ENCODE peak calls at places on chromosomes 5 and 9, in six cellular contexts. D is HCT116, E is SK-N-SH, P is K562, M is HepG2, Z is GM12878. U is an unnamed sample.

GRCh38 chr5:53166101-53166500 is 56.5 kb upstream of the MOCS2 start:
- DNase-seq in D (no peak), E (no peak), M (no peak), Z (no peak), P (no peak), U (no peak)

GRCh38 chr9:87874320-87874655 is 8.4 kb upstream of the SPATA31E1 start:
- DNase-seq in D (no peak), M (no peak), P (no peak), E (no peak), Z (no peak), U (no peak)

GRCh38 chr5:1262381-1262780 is 32.5 kb downstream of the TERT start:
- DNase-seq in M (no peak), D (no peak), Z (no peak), E (no peak), P (no peak), U (no peak)

GRCh38 chr5:3222924-3223323 is 372.7 kb upstream of the IRX1 start:
- DNase-seq in P (no peak), D (no peak), Z (no peak), M (no peak), E (no peak), U (no peak)

GRCh38 chr5:115209279-115209678 is 39.6 kb upstream of the TRIM36 start:
- DNase-seq in D (no peak), M (no peak), P (no peak), Z (peak; percentile 95), E (no peak), U (no peak)

GRCh38 chr5:103259705-103260355 is 1.3 kb downstream of the MACIR start:
- DNase-seq in Z (no peak), M (peak; percentile 19), E (no peak), P (peak; percentile 19), D (no peak), U (no peak)

GRCh38 chr5:1137567-1138444 is 25.9 kb upstream of the SLC12A7 start:
- DNase-seq in M (no peak), Z (no peak), E (no peak), D (no peak), P (no peak), U (no peak)

GRCh38 chr9:133127340-133127981 is 6.4 kb upstream of the RALGDS start:
- DNase-seq in M (no peak), P (no peak), E (no peak), D (peak; percentile 50), Z (no peak), U (no peak)

GRCh38 chr9:16794871-16795639 is 75.4 kb downstream of the BNC2 start:
- DNase-seq in M (no peak), E (no peak), P (no peak), Z (no peak), D (no peak), U (no peak)

GRCh38 chr5:9456435-9457042 is 89.3 kb downstream of the SEMA5A start:
- DNase-seq in D (no peak), P (no peak), E (peak; percentile 30), M (no peak), Z (no peak), U (no peak)

GRCh38 chr9:14314424-14314928 is 535 bp upstream of the NFIB start:
- DNase-seq in D (peak; percentile 19), M (peak; percentile 57), E (peak; percentile 74), P (peak; percentile 36), Z (no peak), U (no peak)

GRCh38 chr5:6831678-6832077 is 118.4 kb downstream of the TENT4A start:
- DNase-seq in M (no peak), Z (no peak), D (no peak), P (no peak), E (no peak), U (no peak)

GRCh38 chr5:1545798-1546355 is 22.1 kb upstream of the LPCAT1 start:
- DNase-seq in M (no peak), D (no peak), P (no peak), Z (no peak), E (no peak), U (no peak)

GRCh38 chr5:154654484-154655375 is 100.4 kb upstream of the LARP1 start:
- DNase-seq in D (no peak), M (no peak), P (no peak), E (no peak), Z (no peak), U (no peak)

GRCh38 chr5:177447611-177448243 is 1.1 kb downstream of the PRR7 start:
- DNase-seq in P (peak; percentile 50), M (peak; percentile 91), E (peak; percentile 77), Z (no peak), D (peak; percentile 73), U (peak; percentile 72)

GRCh38 chr9:112477330-112477729 is 9.3 kb upstream of the KIAA1958 start:
- DNase-seq in Z (no peak), D (no peak), P (no peak), M (no peak), E (no peak), U (no peak)

GRCh38 chr9:137301086-137301947 is 754 bp downstream of the NRARP start:
- DNase-seq in E (peak; percentile 86), D (peak; percentile 29), P (peak; percentile 70), Z (no peak), M (no peak), U (no peak)

GRCh38 chr9:249025-249424 is 34.4 kb downstream of the DOCK8 start:
- DNase-seq in D (no peak), P (no peak), M (no peak), Z (no peak), E (no peak), U (no peak)

GRCh38 chr9:34370970-34371880 is 5.5 kb downstream of the MYORG start:
- DNase-seq in E (no peak), M (no peak), P (no peak), Z (no peak), D (no peak), U (no peak)

GRCh38 chr5:56410696-56411095 is 177.6 kb upstream of the ANKRD55 start:
- DNase-seq in M (no peak), Z (no peak), E (no peak), D (no peak), P (no peak), U (no peak)

GRCh38 chr5:27266184-27266583 is 227.8 kb upstream of the CDH9 start:
- DNase-seq in P (no peak), D (no peak), Z (no peak), E (no peak), M (no peak), U (no peak)

GRCh38 chr5:135236951-135237791 is 161.9 kb downstream of the MACROH2A1 start:
- DNase-seq in M (no peak), P (no peak), Z (no peak), D (no peak), E (no peak), U (no peak)

GRCh38 chr9:92749071-92749933 is 15.3 kb downstream of the BICD2 start:
- DNase-seq in P (no peak), Z (no peak), E (peak; percentile 63), D (no peak), M (no peak), U (no peak)

GRCh38 chr5:36150676-36151433 is 832 bp downstream of the LMBRD2 start:
- DNase-seq in E (peak; percentile 57), D (peak; percentile 19), Z (no peak), P (peak; percentile 33), M (peak; percentile 62), U (peak; percentile 22)

GRCh38 chr9:35748858-35749514 is at the start of the genes GBA2 and RGP1:
- DNase-seq in D (peak; percentile 42), Z (no peak), E (peak; percentile 94), M (peak; percentile 77), P (peak; percentile 87), U (no peak)

GRCh38 chr5:9558319-9558965 is 12.6 kb upstream of the SEMA5A start:
- DNase-seq in D (no peak), Z (no peak), E (no peak), M (no peak), P (no peak), U (no peak)

GRCh38 chr9:137021979-137022619 is 5.9 kb downstream of the ABCA2 start:
- DNase-seq in E (peak; percentile 90), Z (no peak), M (peak; percentile 88), P (peak; percentile 91), D (peak; percentile 92), U (peak; percentile 32)

GRCh38 chr9:15755660-15756059 is 202.8 kb downstream of the CCDC171 start:
- DNase-seq in M (no peak), D (no peak), E (no peak), Z (no peak), P (no peak), U (no peak)

GRCh38 chr5:178241259-178241658 is 8.7 kb upstream of the PHYKPL start:
- DNase-seq in M (no peak), D (no peak), Z (no peak), E (no peak), P (no peak), U (no peak)

GRCh38 chr9:4987996-4988421 is 2.9 kb downstream of the JAK2 start:
- DNase-seq in P (peak; percentile 33), Z (peak; percentile 66), D (peak; percentile 48), M (peak; percentile 66), E (peak; percentile 69), U (peak; percentile 35)

DNA sequence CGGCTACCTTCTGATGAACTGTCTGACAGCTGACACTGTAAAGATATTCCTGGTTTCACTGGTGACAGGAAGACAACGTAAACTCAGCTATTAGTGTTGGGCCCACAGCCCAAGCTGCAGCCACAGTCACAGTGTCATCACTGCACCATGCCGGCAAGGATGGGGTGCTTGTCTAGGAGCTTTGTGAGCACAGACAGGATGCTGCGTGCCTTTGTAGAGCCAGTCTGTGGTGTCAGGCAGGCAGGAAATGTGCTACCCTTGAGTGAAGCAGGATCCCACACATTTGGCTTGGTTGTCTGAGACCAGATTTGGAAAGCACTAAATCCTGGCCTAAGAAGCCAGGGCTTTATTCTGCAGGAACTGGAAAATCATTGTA is 121.6 kb upstream of the ADAMTS16 start:
- DNase-seq in M (no peak), E (no peak), P (no peak), D (no peak), Z (no peak), U (no peak)
- TF ChIP-seq SIN3A in M (no peak), E (no peak), P (no peak), D (no peak), Z (no peak), U (no peak)

DNA sequence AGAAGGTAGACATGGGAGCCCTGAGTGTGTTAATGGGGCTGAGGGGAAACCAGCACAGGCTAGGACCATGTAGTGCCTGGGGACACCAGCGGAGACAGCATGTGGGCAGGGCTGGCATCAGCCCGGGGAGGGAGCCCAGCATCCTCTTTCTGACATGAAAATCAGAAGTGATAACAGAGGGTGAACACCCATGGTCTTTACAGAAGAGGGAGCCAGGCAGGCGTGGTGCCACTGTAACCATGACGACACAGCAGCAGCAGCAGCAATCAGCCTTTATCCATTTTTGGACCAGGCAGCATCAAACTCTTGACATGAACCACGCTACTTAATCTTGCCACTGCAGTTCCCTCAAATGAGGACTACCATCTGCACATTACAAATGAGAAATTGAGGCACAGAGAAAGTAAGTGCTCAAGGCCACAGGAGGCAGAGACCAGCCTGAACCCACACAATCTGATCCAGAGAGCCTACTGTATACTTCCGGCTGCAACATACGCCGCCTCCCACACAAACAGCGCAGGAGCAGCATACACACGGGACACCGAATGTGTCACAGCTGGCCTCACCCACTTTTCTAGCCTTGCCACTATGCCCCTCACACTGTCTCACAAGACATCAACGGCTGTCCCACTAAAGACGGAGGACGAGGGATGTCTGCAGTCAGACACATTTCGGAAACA is 23.8 kb downstream of the CAMSAP1 start:
- DNase-seq in M (no peak), E (peak; percentile 66), Z (no peak), D (no peak), P (no peak), U (no peak)
- H3K4me1 ChIP-seq in M (peaks cover 16% of the 10 kb centered on the region), E (peaks cover 70% of the 10 kb centered on the region), Z (peaks cover 15% of the 10 kb centered on the region), D (peaks cover 14% of the 10 kb centered on the region), P (peaks cover 25% of the 10 kb centered on the region), U (peaks cover 4% of the 10 kb centered on the region)

GRCh38 chr5:147346006-147346561 is 111.3 kb downstream of the STK32A start:
- DNase-seq in M (no peak), E (peak; percentile 11), P (no peak), Z (no peak), D (no peak), U (no peak)
- TF ChIP-seq REST in M (no peak), E (no peak), P (no peak), Z (no peak), D (no peak), U (no peak)

GRCh38 chr5:146867996-146868708 is 10.4 kb downstream of the PPP2R2B start:
- DNase-seq in E (no peak), P (no peak), Z (no peak), D (no peak), M (no peak), U (no peak)
- TF ChIP-seq SIN3A in E (no peak), P (no peak), Z (no peak), D (no peak), M (no peak), U (no peak)

U was measured in Panc1.